ENCODE peak calls at places on chromosome 16, in nine cellular contexts. F, N, X, T, G, O, S, D and M are unnamed samples.
A peak's percentile ranks its signal among the peaks of the same experiment; 100 is the strongest.

GRCh38 chr16:30748634-30749445 is 615 bp downstream of the PHKG2 start:
- DNase-seq in T (peak; percentile 32), D (peak; percentile 23), N (peak; percentile 20), X (no peak), G (no peak), F (peak; percentile 46), S (no peak), O (no peak), M (no peak)

GRCh38 chr16:16009396-16009795 is 60.0 kb downstream of the ABCC1 start:
- DNase-seq in O (no peak), T (no peak), G (no peak), F (no peak), X (no peak), S (no peak), N (no peak), D (no peak), M (no peak)

GRCh38 chr16:11377156-11377555 is 31.9 kb downstream of the RMI2 start:
- DNase-seq in S (no peak), X (no peak), T (no peak), N (peak; percentile 33), D (no peak), G (no peak), O (no peak), F (no peak), M (no peak)

GRCh38 chr16:87628940-87629339 is 26.6 kb downstream of the JPH3 start:
- DNase-seq in T (peak; percentile 50), S (no peak), G (no peak), D (peak; percentile 57), X (peak; percentile 51), O (no peak), F (no peak), N (peak; percentile 68), M (no peak)

GRCh38 chr16:2779978-2780898 is 3.2 kb upstream of the ELOB start:
- DNase-seq in O (no peak), F (no peak), G (no peak), X (no peak), N (no peak), T (no peak), D (no peak), S (no peak), M (no peak)

GRCh38 chr16:89170346-89171215 is 967 bp upstream of the CDH15 start:
- DNase-seq in N (no peak), O (peak; percentile 44), S (no peak), T (no peak), F (peak; percentile 88), X (no peak), D (no peak), G (no peak), M (no peak)

GRCh38 chr16:11326084-11326736 is 19.0 kb upstream of the RMI2 start:
- DNase-seq in F (no peak), X (no peak), S (no peak), D (no peak), G (no peak), O (no peak), N (peak; percentile 26), T (no peak), M (no peak)

GRCh38 chr16:72946474-72947194 is 101.3 kb downstream of the ZFHX3 start:
- DNase-seq in S (no peak), G (no peak), X (no peak), O (no peak), D (no peak), T (no peak), F (no peak), N (no peak), M (no peak)

GRCh38 chr16:29757950-29758466 is 12.2 kb upstream of the C16orf54 start:
- DNase-seq in G (peak; percentile 47), N (peak; percentile 46), S (no peak), D (no peak), T (no peak), F (no peak), O (no peak), X (no peak), M (no peak)

GRCh38 chr16:4461250-4462085 is 13.0 kb downstream of the NMRAL1 start:
- DNase-seq in F (no peak), X (peak; percentile 30), T (no peak), S (no peak), D (no peak), O (no peak), N (no peak), G (no peak), M (no peak)

GRCh38 chr16:74271879-74272278 is 24.7 kb upstream of the PSMD7 start:
- DNase-seq in D (peak; percentile 25), F (no peak), G (no peak), S (no peak), X (no peak), O (no peak), N (no peak), T (no peak), M (no peak)

GRCh38 chr16:29745853-29746345 is at the start of gene C16orf54:
- DNase-seq in G (no peak), D (no peak), X (no peak), T (no peak), F (peak; percentile 73), S (no peak), O (no peak), N (no peak), M (peak; percentile 78)

GRCh38 chr16:89048087-89048729 is 45.4 kb upstream of the ACSF3 start:
- DNase-seq in N (no peak), D (no peak), G (no peak), T (no peak), S (no peak), O (no peak), F (no peak), X (no peak), M (no peak)

GRCh38 chr16:2008631-2009301 is 855 bp downstream of the ZNF598 start:
- DNase-seq in G (no peak), O (no peak), X (no peak), F (peak; percentile 52), S (no peak), N (peak; percentile 62), D (no peak), T (no peak), M (no peak)

GRCh38 chr16:64771273-64771672 is 350.6 kb downstream of the CDH11 start:
- DNase-seq in G (no peak), X (no peak), O (no peak), N (no peak), S (no peak), T (no peak), F (no peak), D (no peak), M (no peak)

GRCh38 chr16:85617948-85618347 is 4.8 kb downstream of the GSE1 start:
- DNase-seq in T (no peak), G (no peak), N (no peak), F (no peak), O (no peak), D (no peak), S (no peak), X (no peak), M (no peak)

GRCh38 chr16:49194499-49195260 is 87.0 kb downstream of the CBLN1 start:
- DNase-seq in D (no peak), F (no peak), T (no peak), N (no peak), O (no peak), X (no peak), G (no peak), S (no peak), M (no peak)

GRCh38 chr16:10153993-10154788 is 28.0 kb downstream of the GRIN2A start:
- DNase-seq in N (no peak), G (no peak), T (no peak), D (no peak), O (no peak), X (no peak), F (no peak), S (no peak), M (no peak)

GRCh38 chr16:4506450-4506849 is 30.3 kb downstream of the HMOX2 start:
- DNase-seq in D (peak; percentile 67), F (peak; percentile 66), N (peak; percentile 85), T (peak; percentile 64), S (peak; percentile 42), O (no peak), X (peak; percentile 45), G (no peak), M (peak; percentile 58)

GRCh38 chr16:2720063-2720455 is at the start of gene PRSS27:
- DNase-seq in O (no peak), X (no peak), D (no peak), G (no peak), F (no peak), N (no peak), S (no peak), T (no peak), M (no peak)

GRCh38 chr16:20004931-20005330 is 68.8 kb downstream of the GPR139 start:
- DNase-seq in F (no peak), O (peak; percentile 36), D (no peak), S (no peak), X (no peak), N (no peak), G (no peak), T (no peak), M (no peak)
- TF ChIP-seq CTCF in F (no peak), O (peak; percentile 73), D (peak; percentile 7), S (peak; percentile 28), X (no peak), N (no peak), G (no peak), T (no peak), M (peak; percentile 5)

GRCh38 chr16:8519179-8519578 is 71.1 kb downstream of the TMEM114 start:
- DNase-seq in D (no peak), G (no peak), F (peak; percentile 49), S (no peak), X (no peak), N (no peak), T (no peak), O (no peak), M (no peak)
- TF ChIP-seq CTCF in D (no peak), G (no peak), F (no peak), S (no peak), X (no peak), N (no peak), T (no peak), O (no peak), M (no peak)

GRCh38 chr16:66934138-66934838 is at the start of gene CIAO2B:
- DNase-seq in G (peak; percentile 43), F (peak; percentile 92), D (peak; percentile 80), N (peak; percentile 78), O (no peak), S (peak; percentile 91), X (peak; percentile 82), T (peak; percentile 81), M (peak; percentile 57)
- TF ChIP-seq CTCF in G (no peak), F (no peak), D (no peak), N (no peak), O (no peak), S (no peak), X (no peak), T (no peak), M (no peak)

DNA sequence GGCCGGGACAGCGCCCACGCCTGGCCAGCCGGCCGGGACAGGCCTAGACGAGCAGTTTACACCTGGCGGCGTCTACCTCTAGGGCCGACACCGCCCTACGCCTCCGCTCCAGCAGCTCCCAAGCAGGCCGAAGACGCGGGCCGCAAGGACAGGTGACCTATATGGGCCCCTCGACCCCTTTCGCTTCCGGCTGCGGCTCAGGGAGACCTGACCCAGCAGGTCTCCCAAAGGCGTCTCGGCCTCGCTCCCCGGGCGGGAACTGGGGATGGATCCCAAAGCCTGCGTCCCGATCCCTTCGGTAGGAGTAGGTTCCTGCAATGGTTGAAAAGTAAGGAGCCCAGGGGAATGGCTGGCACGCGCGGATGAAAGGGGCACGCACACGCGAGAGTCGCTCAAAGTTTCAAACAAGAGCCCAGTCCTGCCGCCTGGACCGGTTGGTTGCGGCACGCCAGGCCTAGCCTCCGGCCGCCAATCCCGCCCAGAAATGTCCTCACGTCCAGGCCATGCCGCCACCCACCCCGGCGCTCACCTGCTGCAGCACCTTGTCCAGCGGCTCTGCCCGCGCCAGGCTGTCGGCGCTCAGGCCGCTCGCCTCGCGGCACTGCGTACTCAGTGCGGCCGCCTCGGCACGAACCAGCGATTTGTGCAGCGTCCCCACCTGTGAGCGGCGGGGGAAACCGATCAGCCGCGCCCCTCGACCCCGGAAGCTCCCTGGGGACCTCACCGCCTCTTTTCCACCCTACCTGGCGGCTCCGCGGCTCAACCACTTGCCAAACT is 634 bp downstream of the ESRP2 start:
- DNase-seq in X (peak; percentile 44), D (no peak), F (peak; percentile 56), N (no peak), O (no peak), T (peak; percentile 75), S (peak; percentile 61), G (no peak), M (no peak)
- TF ChIP-seq CTCF in X (peak; percentile 41), D (peak; percentile 19), F (no peak), N (no peak), O (peak; percentile 55), T (peak; percentile 47), S (no peak), G (no peak), M (no peak)